ENCODE peak calls at places on chromosomes 6 and 20, in six cellular contexts. J is upper lobe of right lung; D is activated T-helper 1 cell treated with anti-CD3 and anti-CD28 coated beads, Interleukin-12 subunit alpha, Interleukin-12 subunit beta, Interleukin-2, Interleukin-4 antibody, amounts not matched to agents 30 ng/mL and 10 ng/mL and 1 ng/mL, durations not matched to agents 14 hours and 24 hours and 36 hours; W is uterus; L is iris pigment epithelial cell; F is NCI-H2171 treated with DMSO at 0.1 percent for 48 hours. G is an unnamed sample.

GRCh38 chr6:25089442-25089841 is 153.7 kb upstream of the RIPOR2 start:
- DNase-seq in J (no peak), D (no peak), W (no peak), L (peak; percentile 64), F (no peak), G (no peak)

GRCh38 chr6:169689247-169689646 is 12.6 kb downstream of the WDR27 start:
- DNase-seq in J (no peak), D (no peak), W (no peak), L (peak; percentile 96), F (no peak), G (no peak)

GRCh38 chr6:30885481-30885998 is 1.2 kb downstream of the DDR1 start:
- DNase-seq in J (no peak), D (no peak), W (no peak), L (peak; percentile 42), F (peak; percentile 31), G (no peak)

GRCh38 chr6:116779569-116780164 is 14.1 kb upstream of the FAM162B start:
- DNase-seq in J (no peak), D (no peak), W (no peak), L (peak; percentile 29), F (peak; percentile 51), G (no peak)

GRCh38 chr6:33248932-33249731 is 22.5 kb downstream of the VPS52 start:
- DNase-seq in J (peak; percentile 98), D (peak; percentile 95), W (peak; percentile 97), L (peak; percentile 100), F (peak; percentile 99), G (peak; percentile 99)

GRCh38 chr6:65638047-65638831 is 68.8 kb downstream of the EYS start:
- DNase-seq in J (no peak), D (no peak), W (no peak), L (no peak), F (peak; percentile 29), G (no peak)

GRCh38 chr20:34493646-34494045 is 22.6 kb upstream of the DYNLRB1 start:
- DNase-seq in J (no peak), D (no peak), W (no peak), L (peak; percentile 45), F (peak; percentile 9), G (no peak)

GRCh38 chr6:10194816-10195639 is 219.8 kb downstream of the TFAP2A start:
- DNase-seq in J (no peak), D (no peak), W (no peak), L (no peak), F (peak; percentile 2), G (no peak)

GRCh38 chr6:157597461-157598312 is 216.7 kb downstream of the ZDHHC14 start:
- DNase-seq in J (no peak), D (no peak), W (peak; percentile 55), L (no peak), F (peak; percentile 14), G (peak; percentile 42)

GRCh38 chr20:63955281-63955845 is 853 bp downstream of the UCKL1 start:
- DNase-seq in J (peak; percentile 86), D (no peak), W (no peak), L (no peak), F (peak; percentile 33), G (no peak)

GRCh38 chr20:46694484-46694883 is 5.2 kb upstream of the TP53RK start:
- DNase-seq in J (no peak), D (no peak), W (no peak), L (peak; percentile 71), F (peak; percentile 49), G (no peak)

GRCh38 chr20:33653900-33654596 is 8.1 kb upstream of the C20orf144 start:
- DNase-seq in J (peak; percentile 88), D (no peak), W (peak; percentile 48), L (no peak), F (peak; percentile 85), G (no peak)

GRCh38 chr6:106143582-106144139 is 57.5 kb downstream of the PRDM1 start:
- DNase-seq in J (no peak), D (no peak), W (no peak), L (no peak), F (no peak), G (no peak)

GRCh38 chr6:115545410-115545986 is 515.2 kb downstream of the FRK start:
- DNase-seq in J (no peak), D (no peak), W (peak; percentile 8), L (no peak), F (no peak), G (no peak)

GRCh38 chr6:56359201-56359899 is 112.0 kb upstream of the COL21A1 start:
- DNase-seq in J (no peak), D (peak; percentile 17), W (peak; percentile 85), L (peak; percentile 67), F (peak; percentile 73), G (peak; percentile 49)

GRCh38 chr6:138349891-138350290 is 27.8 kb upstream of the SMIM28 start:
- DNase-seq in J (no peak), D (no peak), W (no peak), L (no peak), F (no peak), G (no peak)

GRCh38 chr6:162852192-162852591 is 124.4 kb downstream of the PACRG start:
- DNase-seq in J (no peak), D (no peak), W (no peak), L (no peak), F (no peak), G (no peak)

GRCh38 chr6:119791746-119792145 is 442.2 kb upstream of the MAN1A1 start:
- DNase-seq in J (no peak), D (no peak), W (no peak), L (peak; percentile 0), F (no peak), G (no peak)

GRCh38 chr6:46053034-46053933 is 37.6 kb upstream of the CLIC5 start:
- DNase-seq in J (no peak), D (no peak), W (peak; percentile 15), L (peak; percentile 2), F (no peak), G (no peak)

GRCh38 chr6:80728340-80728739 is 621.9 kb downstream of the BCKDHB start:
- DNase-seq in J (no peak), D (no peak), W (no peak), L (no peak), F (no peak), G (no peak)

GRCh38 chr6:39430968-39431523 is 108.5 kb upstream of the KCNK16 start:
- DNase-seq in J (peak; percentile 80), D (no peak), W (no peak), L (no peak), F (peak; percentile 78), G (no peak)

GRCh38 chr20:10487354-10488115 is 52.4 kb downstream of the SLX4IP start:
- DNase-seq in J (no peak), D (no peak), W (no peak), L (peak; percentile 82), F (no peak), G (no peak)

GRCh38 chr6:111715321-111715720 is 109.6 kb upstream of the TRAF3IP2 start:
- DNase-seq in J (no peak), D (peak; percentile 18), W (no peak), L (no peak), F (no peak), G (peak; percentile 37)

GRCh38 chr6:65937982-65938381 is 231.0 kb upstream of the EYS start:
- DNase-seq in J (no peak), D (no peak), W (no peak), L (peak; percentile 1), F (no peak), G (no peak)

GRCh38 chr20:46205349-46205748 is 87.2 kb downstream of the CD40 start:
- DNase-seq in J (no peak), D (no peak), W (no peak), L (no peak), F (no peak), G (no peak)

G was measured in stimulated activated naive CD8-positive, alpha-beta T cell treated with anti-CD3 and anti-CD28 coated beads, Interleukin-15, amount 100 ng/mL, for 72 hours.